ENCODE peak calls at places on chromosomes 11 and 22, in eight cellular contexts. A, R, W, E, N, X, I and U are unnamed samples.

GRCh38 chr11:6757373-6757967 is 14.3 kb downstream of the OR2AG2 start:
- DNase-seq in A (no peak), R (no peak), W (peak; percentile 48), E (peak; percentile 78), N (no peak), X (peak; percentile 31), I (peak; percentile 63), U (peak; percentile 30)

GRCh38 chr22:42801537-42802165 is 55.4 kb downstream of the ARFGAP3 start:
- DNase-seq in A (no peak), R (no peak), W (no peak), E (no peak), N (no peak), X (no peak), I (no peak), U (no peak)

GRCh38 chr11:128835741-128836410 is 31.2 kb downstream of the KCNJ1 start:
- DNase-seq in A (no peak), R (no peak), W (no peak), E (peak; percentile 26), N (no peak), X (no peak), I (no peak), U (no peak)

GRCh38 chr11:75072582-75072981 is 24.1 kb downstream of the OR2AT4 start:
- DNase-seq in A (no peak), R (no peak), W (no peak), E (no peak), N (no peak), X (no peak), I (no peak), U (no peak)

GRCh38 chr11:122976734-122977454 is 4.7 kb downstream of the BSX start:
- DNase-seq in A (no peak), R (no peak), W (peak; percentile 84), E (peak; percentile 15), N (no peak), X (no peak), I (no peak), U (no peak)

GRCh38 chr11:111344032-111344431 is 35.0 kb downstream of the POU2AF1 start:
- DNase-seq in A (no peak), R (peak; percentile 50), W (no peak), E (peak; percentile 49), N (no peak), X (peak; percentile 58), I (no peak), U (no peak)

GRCh38 chr11:48006301-48006992 is 26.1 kb downstream of the PTPRJ start:
- DNase-seq in A (no peak), R (no peak), W (no peak), E (no peak), N (no peak), X (peak; percentile 78), I (no peak), U (no peak)

GRCh38 chr11:75796091-75796435 is 18.9 kb upstream of the UVRAG start:
- DNase-seq in A (no peak), R (no peak), W (no peak), E (no peak), N (no peak), X (no peak), I (no peak), U (no peak)

GRCh38 chr22:24140357-24140756 is 40.9 kb upstream of the SUSD2 start:
- DNase-seq in A (no peak), R (no peak), W (no peak), E (no peak), N (no peak), X (no peak), I (no peak), U (no peak)

GRCh38 chr11:65903068-65903481 is 2.9 kb upstream of the FOSL1 start:
- DNase-seq in A (no peak), R (no peak), W (no peak), E (peak; percentile 69), N (no peak), X (peak; percentile 86), I (no peak), U (no peak)

GRCh38 chr22:33656808-33657628 is 263.3 kb downstream of the LARGE1 start:
- DNase-seq in A (no peak), R (no peak), W (no peak), E (no peak), N (no peak), X (no peak), I (no peak), U (no peak)

GRCh38 chr11:67006029-67006884 is 16.7 kb upstream of the SYT12 start:
- DNase-seq in A (no peak), R (peak; percentile 25), W (peak; percentile 80), E (no peak), N (no peak), X (no peak), I (no peak), U (no peak)

GRCh38 chr22:17518379-17518778 is 44.9 kb upstream of the SLC25A18 start:
- DNase-seq in A (no peak), R (no peak), W (no peak), E (no peak), N (no peak), X (no peak), I (no peak), U (no peak)

GRCh38 chr22:27629908-27630733 is 171.4 kb downstream of the MN1 start:
- DNase-seq in A (no peak), R (no peak), W (peak; percentile 66), E (no peak), N (no peak), X (no peak), I (no peak), U (no peak)

GRCh38 chr11:94731921-94732601 is 36.1 kb upstream of the AMOTL1 start:
- DNase-seq in A (peak; percentile 49), R (no peak), W (no peak), E (no peak), N (no peak), X (peak; percentile 67), I (no peak), U (peak; percentile 87)

GRCh38 chr22:27170491-27170890 is 513.1 kb downstream of the MIAT start:
- DNase-seq in A (no peak), R (no peak), W (no peak), E (peak; percentile 38), N (no peak), X (peak; percentile 76), I (no peak), U (no peak)

GRCh38 chr11:69385832-69386415 is 92.0 kb downstream of the MYEOV start:
- DNase-seq in A (peak; percentile 9), R (no peak), W (no peak), E (no peak), N (no peak), X (no peak), I (peak; percentile 21), U (no peak)

GRCh38 chr11:61639816-61640443 is 40.3 kb upstream of the DAGLA start:
- DNase-seq in A (no peak), R (no peak), W (no peak), E (no peak), N (no peak), X (peak; percentile 11), I (no peak), U (no peak)

GRCh38 chr11:61645179-61645868 is 34.9 kb upstream of the DAGLA start:
- DNase-seq in A (no peak), R (no peak), W (no peak), E (no peak), N (peak; percentile 86), X (no peak), I (no peak), U (no peak)

GRCh38 chr11:61637287-61637686 is 42.9 kb upstream of the DAGLA start:
- DNase-seq in A (no peak), R (no peak), W (no peak), E (no peak), N (no peak), X (no peak), I (no peak), U (no peak)

GRCh38 chr11:61647529-61647928 is 32.7 kb upstream of the DAGLA start:
- DNase-seq in A (no peak), R (no peak), W (no peak), E (no peak), N (no peak), X (no peak), I (no peak), U (no peak)

DNA sequence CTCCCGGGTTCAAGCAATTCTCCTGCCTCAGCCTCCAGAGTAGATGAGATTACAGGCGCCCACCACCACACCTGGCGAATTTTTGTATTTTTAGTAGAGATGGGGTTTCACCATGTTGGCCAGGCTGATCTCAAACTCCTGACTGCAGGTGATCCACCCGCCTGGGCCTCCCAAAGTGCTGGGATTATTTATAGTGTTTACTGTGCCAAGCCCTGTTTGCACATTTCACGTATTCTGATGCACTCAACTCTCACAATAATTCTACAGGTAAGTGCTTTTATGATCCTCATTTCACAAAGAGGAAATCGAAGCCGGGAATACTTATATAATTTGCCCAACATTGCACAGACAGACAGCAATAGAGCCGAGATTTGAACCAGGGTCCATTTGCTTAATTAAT is 38.0 kb upstream of the DAGLA start:
- DNase-seq in A (no peak), R (no peak), W (no peak), E (no peak), N (no peak), X (no peak), I (no peak), U (no peak)
- H3K4me3 ChIP-seq in A (no peak overlapping the region), R (no peak overlapping the region), W (no peak overlapping the region), E (no peak overlapping the region), N (no peak overlapping the region), X (no peak overlapping the region), I (no peak overlapping the region), U (no peak overlapping the region)

GRCh38 chr11:114159802-114160588 is 100.5 kb downstream of the ZBTB16 start:
- DNase-seq in A (peak; percentile 88), R (peak; percentile 100), W (no peak), E (peak; percentile 97), N (peak; percentile 99), X (peak; percentile 87), I (peak; percentile 100), U (peak; percentile 86)
- TF ChIP-seq CTCF in A (no peak), R (no peak), W (no peak), E (no peak), N (no peak), X (no peak), I (no peak), U (no peak)

GRCh38 chr11:118604566-118604965 is 2.8 kb upstream of the PHLDB1 start:
- DNase-seq in A (no peak), R (no peak), W (no peak), E (no peak), N (no peak), X (no peak), I (peak; percentile 4), U (no peak)
- H3K4me3 ChIP-seq in A (no peak overlapping the region), R (no peak overlapping the region), W (no peak overlapping the region), E (no peak overlapping the region), N (no peak overlapping the region), X (no peak overlapping the region), I (no peak overlapping the region), U (no peak overlapping the region)

DNA sequence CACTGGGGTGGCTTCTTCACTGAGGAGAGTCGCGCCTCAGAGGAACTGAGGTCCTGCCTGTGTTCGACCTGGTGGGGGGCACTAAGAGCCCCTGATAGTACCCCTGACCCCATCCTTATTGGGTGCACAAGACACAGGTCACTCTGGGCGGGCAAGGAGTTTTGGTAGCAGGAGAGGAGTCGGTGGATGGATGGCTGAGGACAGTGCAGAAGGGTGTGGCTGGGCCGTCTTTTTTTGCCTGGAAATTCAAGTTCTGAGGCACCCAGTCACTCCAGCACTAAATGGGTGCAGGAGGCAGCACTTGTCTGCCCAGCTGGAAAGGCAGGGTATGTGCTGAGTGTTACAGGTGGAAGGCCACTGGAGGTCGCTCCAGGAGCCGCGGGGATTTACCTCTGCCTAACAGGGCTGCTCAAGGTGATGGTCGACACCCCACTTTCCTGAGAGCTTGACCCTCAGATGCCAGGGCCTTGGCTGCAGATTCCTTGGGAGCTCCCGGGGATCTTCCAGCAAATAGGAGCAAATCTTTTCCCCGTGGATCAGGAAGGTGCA is 960 bp downstream of the TSSC4 start:
- DNase-seq in A (no peak), R (no peak), W (no peak), E (no peak), N (no peak), X (no peak), I (no peak), U (no peak)
- TF ChIP-seq CTCF in A (no peak), R (no peak), W (no peak), E (no peak), N (no peak), X (no peak), I (no peak), U (no peak)